ENCODE peak calls at places on chromosome 2, in ten cellular contexts. D, G, L, X, Q, T, M, E, V and P are unnamed samples.

GRCh38 chr2:231399853-231400667 is 4.5 kb downstream of the B3GNT7 start:
- DNase-seq in X (no peak), G (peak), E (no peak), M (no peak), D (no peak), T (peak), Q (no peak), V (peak), L (no peak), P (no peak)

GRCh38 chr2:220491633-220492032 is 864.2 kb downstream of the SLC4A3 start:
- DNase-seq in Q (no peak), T (no peak), D (no peak), L (no peak), X (no peak), E (no peak), V (no peak), G (no peak), M (no peak), P (no peak)

GRCh38 chr2:127582863-127583861 is 47.7 kb downstream of the MYO7B start:
- DNase-seq in M (peak), G (no peak), V (no peak), D (no peak), T (no peak), Q (no peak), E (no peak), L (peak), X (no peak), P (no peak)

GRCh38 chr2:8268172-8268783 is 413.6 kb upstream of the ID2 start:
- DNase-seq in D (no peak), X (no peak), L (no peak), Q (no peak), M (no peak), V (peak), E (no peak), G (no peak), T (peak), P (no peak)

GRCh38 chr2:71780162-71780561 is 326.8 kb downstream of the DYSF start:
- DNase-seq in G (no peak), L (no peak), T (no peak), D (no peak), M (no peak), X (no peak), Q (no peak), V (no peak), E (no peak), P (no peak)

GRCh38 chr2:20568501-20569463 is 82.1 kb downstream of the HS1BP3 start:
- DNase-seq in Q (peak), E (no peak), M (no peak), L (no peak), T (peak), X (no peak), V (peak), G (no peak), D (peak), P (no peak)

GRCh38 chr2:42098571-42099430 is 51.0 kb downstream of the PKDCC start:
- DNase-seq in V (peak), D (no peak), M (no peak), T (peak), G (no peak), L (no peak), E (no peak), Q (peak), X (no peak), P (no peak)

GRCh38 chr2:197181491-197181890 is 129.1 kb downstream of the ANKRD44 start:
- DNase-seq in G (no peak), X (peak), V (no peak), E (no peak), L (no peak), D (no peak), M (no peak), T (peak), Q (no peak), P (no peak)

GRCh38 chr2:172972005-172972619 is 103.5 kb upstream of the MAP3K20 start:
- DNase-seq in M (peak), Q (peak), G (no peak), D (no peak), V (peak), T (peak), X (peak), E (no peak), L (no peak), P (no peak)

GRCh38 chr2:105789745-105790466 is 45.2 kb downstream of the NCK2 start:
- DNase-seq in Q (peak), T (peak), G (peak), D (no peak), X (peak), L (no peak), M (no peak), V (peak), E (no peak), P (peak)

GRCh38 chr2:88090446-88091283 is 23.0 kb downstream of the SMYD1 start:
- DNase-seq in L (no peak), T (no peak), E (no peak), D (no peak), V (no peak), M (no peak), Q (no peak), G (no peak), X (no peak), P (no peak)

GRCh38 chr2:263774-264492 is at the start of gene SH3YL1:
- DNase-seq in T (peak), E (peak), X (no peak), Q (peak), G (no peak), D (no peak), V (no peak), L (peak), M (peak), P (no peak)

GRCh38 chr2:27182346-27182745 is 29.5 kb upstream of the ATRAID start:
- DNase-seq in L (no peak), D (no peak), X (peak), G (no peak), Q (no peak), E (no peak), T (peak), M (no peak), V (peak), P (no peak)

GRCh38 chr2:2662847-2663356 is 331.8 kb upstream of the MYT1L start:
- DNase-seq in X (no peak), G (no peak), M (no peak), L (no peak), T (no peak), Q (no peak), E (no peak), V (no peak), D (no peak), P (no peak)

GRCh38 chr2:219181531-219181930 is 3.5 kb downstream of the RETREG2 start:
- DNase-seq in X (no peak), V (no peak), G (no peak), L (no peak), T (no peak), Q (no peak), M (no peak), E (no peak), D (no peak), P (no peak)